ENCODE peak calls at places on chromosomes 6 and 20, in six cellular contexts. X is neural progenitor cell, G is HCT116, L is GM23248, J is PC-3, Y is SK-N-SH. W is an unnamed sample.

GRCh38 chr6:166573456-166574216 is 12.8 kb downstream of the RAMACL start:
- DNase-seq in G (no peak), J (no peak), Y (no peak), X (peak), L (no peak), W (no peak)

GRCh38 chr6:94417364-94417763 is 998.0 kb upstream of the EPHA7 start:
- DNase-seq in L (no peak), G (no peak), Y (no peak), J (no peak), X (no peak), W (no peak)

GRCh38 chr6:97440590-97441176 is 157.7 kb upstream of the MMS22L start:
- DNase-seq in J (peak), X (peak), L (peak), G (peak), Y (peak), W (peak)

GRCh38 chr6:37126961-37127360 is 43.0 kb upstream of the PIM1 start:
- DNase-seq in Y (no peak), G (no peak), J (no peak), L (no peak), X (no peak), W (no peak)

GRCh38 chr6:50271817-50272216 is 222.1 kb upstream of the DEFB112 start:
- DNase-seq in Y (no peak), G (no peak), X (no peak), J (no peak), L (no peak), W (no peak)

GRCh38 chr6:134352786-134353480 is 35.0 kb upstream of the SGK1 start:
- DNase-seq in G (no peak), Y (no peak), L (peak), X (peak), J (peak), W (no peak)

GRCh38 chr6:1915226-1915625 is 305.5 kb downstream of the FOXC1 start:
- DNase-seq in X (no peak), J (no peak), Y (no peak), G (no peak), L (no peak), W (no peak)

GRCh38 chr20:23136893-23137745 is 51.0 kb upstream of the CD93 start:
- DNase-seq in J (no peak), X (no peak), L (no peak), G (no peak), Y (no peak), W (no peak)

GRCh38 chr6:42569102-42570028 is 5.5 kb downstream of the UBR2 start:
- DNase-seq in J (peak), Y (no peak), X (no peak), L (peak), G (no peak), W (peak)

GRCh38 chr6:41626917-41627316 is 11.4 kb upstream of the MDFI start:
- DNase-seq in J (no peak), L (no peak), Y (no peak), X (no peak), G (no peak), W (no peak)

GRCh38 chr6:166289181-166290061 is 18.8 kb downstream of the PRR18 start:
- DNase-seq in J (no peak), X (no peak), G (no peak), Y (no peak), L (no peak), W (no peak)

GRCh38 chr20:58179432-58180099 is 48.9 kb downstream of the ANKRD60 start:
- DNase-seq in Y (peak), G (no peak), X (peak), J (peak), L (peak), W (peak)

GRCh38 chr6:168540713-168541291 is 99.8 kb downstream of the SMOC2 start:
- DNase-seq in X (no peak), G (no peak), L (no peak), Y (no peak), J (no peak), W (no peak)

GRCh38 chr6:3323148-3323547 is 64.4 kb downstream of the PSMG4 start:
- DNase-seq in L (no peak), G (no peak), X (no peak), Y (no peak), J (no peak), W (no peak)

GRCh38 chr20:52049001-52049731 is 142.4 kb downstream of the ZFP64 start:
- DNase-seq in L (peak), J (no peak), X (peak), G (no peak), Y (no peak), W (no peak)
- H3K9ac ChIP-seq in L (peak), J (no peak), X (no peak), G (no peak), Y (no peak), W (no peak)

GRCh38 chr20:36149469-36149868 is 5.1 kb upstream of the EPB41L1 start:
- DNase-seq in X (no peak), J (no peak), G (no peak), L (no peak), Y (no peak), W (no peak)
- TF ChIP-seq EZH2phosphoT487 in X (no peak), J (no peak), G (no peak), L (no peak), Y (no peak), W (no peak)

DNA sequence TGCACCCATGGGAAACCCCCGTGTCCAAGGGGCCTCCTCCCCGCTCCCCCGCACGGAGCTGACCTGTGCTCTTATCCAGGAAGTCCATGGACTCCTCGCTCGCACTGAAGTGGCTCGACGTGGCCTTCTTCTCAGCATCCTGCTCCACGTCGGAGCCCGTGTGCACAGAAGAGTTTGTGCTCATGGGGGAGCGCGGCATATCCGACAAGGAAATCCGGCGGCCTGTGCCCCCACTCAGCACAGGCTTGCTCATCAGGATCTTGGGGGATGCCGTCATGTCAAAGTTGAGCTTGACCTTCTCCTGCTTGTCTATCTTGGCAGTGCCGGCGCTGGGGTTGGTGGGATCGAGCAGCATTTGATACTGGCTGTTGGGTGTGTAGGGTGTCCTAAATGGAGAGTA is 80.2 kb downstream of the ZMYND8 start:
- DNase-seq in L (no peak), Y (no peak), X (no peak), G (no peak), J (no peak), W (no peak)
- H3K9ac ChIP-seq in L (peak), Y (no peak), X (no peak), G (no peak), J (no peak), W (no peak)

GRCh38 chr6:86331889-86332288 is 605.4 kb upstream of the HTR1E start:
- DNase-seq in J (no peak), X (no peak), G (no peak), L (no peak), Y (no peak), W (no peak)
- TF ChIP-seq EZH2phosphoT487 in J (no peak), X (no peak), G (no peak), L (no peak), Y (no peak), W (no peak)

DNA sequence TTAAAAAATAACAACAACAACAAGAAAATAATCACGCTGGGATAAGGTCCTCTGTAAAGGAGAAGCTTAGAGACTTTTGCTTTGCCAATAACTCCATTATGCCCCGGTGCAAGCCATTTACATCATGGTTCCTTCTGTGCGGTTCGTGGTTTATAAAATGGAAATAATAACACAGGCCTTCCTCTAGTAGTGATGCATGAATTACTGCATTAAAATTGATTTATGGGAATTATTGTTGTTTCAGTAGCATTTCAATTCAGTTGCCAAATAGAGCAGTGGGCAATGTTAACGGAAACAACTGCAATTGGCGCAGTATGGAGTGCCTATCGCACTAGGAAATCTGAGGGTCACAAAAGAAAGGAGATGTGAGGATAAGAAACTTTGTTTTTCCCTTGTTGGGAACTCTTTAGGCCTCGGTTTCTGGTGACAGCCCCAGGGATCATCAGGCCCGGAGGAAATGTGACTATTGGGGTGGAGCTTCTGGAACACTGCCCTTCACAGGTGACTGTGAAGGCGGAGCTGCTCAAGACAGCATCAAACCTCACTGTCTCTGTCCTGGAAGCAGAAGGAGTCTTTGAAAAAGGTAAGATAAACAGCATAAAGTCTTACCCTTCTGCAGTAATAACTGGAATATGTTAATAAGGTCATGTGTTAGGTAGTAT is 1.1 kb downstream of the CD109 start:
- DNase-seq in Y (no peak), X (no peak), L (peak), G (no peak), J (peak), W (no peak)
- H3K9ac ChIP-seq in Y (peak), X (no peak), L (peak), G (peak), J (peak), W (no peak)

GRCh38 chr6:77609106-77609505 is 43.7 kb upstream of the MEI4 start:
- DNase-seq in Y (no peak), G (no peak), J (no peak), L (no peak), X (no peak), W (no peak)
- TF ChIP-seq EZH2phosphoT487 in Y (no peak), G (no peak), J (no peak), L (no peak), X (no peak), W (no peak)

DNA sequence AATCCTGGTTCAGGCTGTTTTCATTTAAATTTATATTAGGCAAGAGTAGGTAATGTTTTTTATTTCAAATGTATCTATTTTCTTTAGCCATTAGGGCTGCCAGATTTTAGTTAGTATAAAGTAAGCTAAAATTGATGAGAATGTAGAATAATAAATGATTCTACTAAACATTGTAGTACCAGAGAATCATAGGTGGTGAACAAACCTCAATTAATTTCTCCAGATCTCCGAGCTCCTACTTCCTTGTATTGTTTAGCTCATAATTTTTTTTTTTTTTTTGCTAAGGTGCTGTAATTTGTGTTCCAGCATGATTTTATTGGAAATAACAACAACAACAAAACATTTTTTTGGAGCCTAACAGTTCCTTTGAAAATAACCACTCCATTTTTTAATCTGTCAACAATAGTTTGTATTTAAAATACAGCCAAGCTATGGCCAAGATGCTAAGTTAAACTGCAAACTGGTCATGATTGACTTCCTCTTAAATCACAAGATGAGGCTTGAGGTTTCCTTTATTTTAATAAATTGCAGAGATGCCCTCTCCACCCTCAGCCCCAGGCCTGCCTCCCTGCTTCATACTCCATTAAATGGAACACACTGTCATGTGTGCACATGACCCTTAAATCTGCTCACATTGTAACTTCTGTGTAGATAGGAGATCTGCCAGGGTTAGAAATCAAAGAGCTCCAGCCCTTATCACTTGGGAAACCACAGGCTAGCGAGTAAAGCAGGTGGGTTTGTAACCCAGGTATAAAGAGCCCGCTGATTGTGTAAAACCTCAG is 20.6 kb downstream of the DUSP22 start:
- DNase-seq in Y (no peak), G (no peak), X (no peak), J (no peak), L (no peak), W (peak)
- H3K9ac ChIP-seq in Y (no peak), G (no peak), X (no peak), J (no peak), L (no peak), W (peak)